ENCODE peak calls at places on chromosomes 11 and 22, in seven cellular contexts. E is mesendoderm; C is uterus; K is effector memory CD4-positive, alpha-beta T cell; U is spleen; V is Caco-2; I is aorta. Y is an unnamed sample.

GRCh38 chr22:22935546-22936157 is 48.0 kb downstream of the IGLL5 start:
- DNase-seq in E (peak; percentile 19), C (no peak), K (no peak), U (peak; percentile 92), V (no peak), I (peak; percentile 41), Y (no peak)

GRCh38 chr11:66418168-66418985 is 2.5 kb upstream of the NPAS4 start:
- DNase-seq in E (peak; percentile 92), C (peak; percentile 85), K (no peak), U (no peak), V (peak; percentile 82), I (peak; percentile 91), Y (peak; percentile 96)

GRCh38 chr11:63761870-63762661 is 6.5 kb downstream of the ZFTA start:
- DNase-seq in E (peak; percentile 95), C (peak; percentile 29), K (no peak), U (no peak), V (no peak), I (peak; percentile 49), Y (no peak)

GRCh38 chr11:36703055-36703404 is 105.0 kb upstream of the RAG2 start:
- DNase-seq in E (peak; percentile 10), C (no peak), K (no peak), U (no peak), V (no peak), I (no peak), Y (no peak)

GRCh38 chr22:30947163-30947820 is 21.3 kb downstream of the MORC2 start:
- DNase-seq in E (peak; percentile 33), C (no peak), K (no peak), U (no peak), V (no peak), I (peak; percentile 73), Y (no peak)

GRCh38 chr11:96055706-96056387 is 131.9 kb upstream of the MTMR2 start:
- DNase-seq in E (peak; percentile 92), C (no peak), K (no peak), U (no peak), V (no peak), I (no peak), Y (peak; percentile 48)

GRCh38 chr11:27914080-27914479 is 193.9 kb downstream of the KIF18A start:
- DNase-seq in E (no peak), C (no peak), K (no peak), U (no peak), V (no peak), I (no peak), Y (no peak)

GRCh38 chr11:1412377-1413095 is 22.8 kb downstream of the BRSK2 start:
- DNase-seq in E (no peak), C (no peak), K (no peak), U (no peak), V (no peak), I (no peak), Y (no peak)

GRCh38 chr22:25747245-25747944 is 5.4 kb downstream of the MYO18B start:
- DNase-seq in E (no peak), C (peak; percentile 37), K (no peak), U (no peak), V (no peak), I (peak; percentile 91), Y (peak; percentile 95)

GRCh38 chr11:130666781-130667251 is 218.4 kb downstream of the ADAMTS15 start:
- DNase-seq in E (peak; percentile 27), C (no peak), K (no peak), U (no peak), V (no peak), I (no peak), Y (no peak)

GRCh38 chr11:105265859-105266258 is 126.3 kb upstream of the CARD18 start:
- DNase-seq in E (no peak), C (no peak), K (no peak), U (no peak), V (no peak), I (no peak), Y (peak; percentile 37)

GRCh38 chr11:108302121-108302785 is 79.4 kb downstream of the ATM start:
- DNase-seq in E (no peak), C (no peak), K (no peak), U (no peak), V (no peak), I (no peak), Y (peak; percentile 77)

GRCh38 chr11:112797653-112798293 is 163.4 kb upstream of the NCAM1 start:
- DNase-seq in E (peak; percentile 84), C (no peak), K (no peak), U (no peak), V (no peak), I (no peak), Y (no peak)

GRCh38 chr11:131447898-131448297 is 77.5 kb downstream of the NTM start:
- DNase-seq in E (no peak), C (no peak), K (no peak), U (no peak), V (no peak), I (no peak), Y (no peak)

GRCh38 chr11:57649826-57650738 is at the start of gene YPEL4:
- DNase-seq in E (peak; percentile 88), C (peak; percentile 69), K (peak; percentile 62), U (peak; percentile 81), V (no peak), I (peak; percentile 72), Y (peak; percentile 89)

GRCh38 chr11:89498845-89499448 is 7.8 kb upstream of the NOX4 start:
- DNase-seq in E (peak; percentile 39), C (no peak), K (no peak), U (no peak), V (no peak), I (no peak), Y (no peak)

GRCh38 chr11:57134284-57134683 is 47.5 kb upstream of the LRRC55 start:
- DNase-seq in E (no peak), C (no peak), K (no peak), U (no peak), V (no peak), I (no peak), Y (no peak)

GRCh38 chr11:22049276-22049675 is 143.6 kb upstream of the ANO5 start:
- DNase-seq in E (no peak), C (no peak), K (no peak), U (no peak), V (no peak), I (no peak), Y (no peak)

GRCh38 chr11:22041039-22041438 is 151.8 kb upstream of the ANO5 start:
- DNase-seq in E (no peak), C (no peak), K (no peak), U (no peak), V (no peak), I (no peak), Y (no peak)

GRCh38 chr11:22042081-22042480 is 150.8 kb upstream of the ANO5 start:
- DNase-seq in E (no peak), C (no peak), K (no peak), U (no peak), V (no peak), I (no peak), Y (no peak)

GRCh38 chr11:22044126-22044525 is 148.8 kb upstream of the ANO5 start:
- DNase-seq in E (no peak), C (no peak), K (no peak), U (no peak), V (no peak), I (no peak), Y (no peak)
- H3K4me1 ChIP-seq in E (no peaks in the 10 kb centered on the region), C (no peaks in the 10 kb centered on the region), K (no peaks in the 10 kb centered on the region), U (no peaks in the 10 kb centered on the region), V (no peaks in the 10 kb centered on the region), I (no peaks in the 10 kb centered on the region), Y (no peaks in the 10 kb centered on the region)

DNA sequence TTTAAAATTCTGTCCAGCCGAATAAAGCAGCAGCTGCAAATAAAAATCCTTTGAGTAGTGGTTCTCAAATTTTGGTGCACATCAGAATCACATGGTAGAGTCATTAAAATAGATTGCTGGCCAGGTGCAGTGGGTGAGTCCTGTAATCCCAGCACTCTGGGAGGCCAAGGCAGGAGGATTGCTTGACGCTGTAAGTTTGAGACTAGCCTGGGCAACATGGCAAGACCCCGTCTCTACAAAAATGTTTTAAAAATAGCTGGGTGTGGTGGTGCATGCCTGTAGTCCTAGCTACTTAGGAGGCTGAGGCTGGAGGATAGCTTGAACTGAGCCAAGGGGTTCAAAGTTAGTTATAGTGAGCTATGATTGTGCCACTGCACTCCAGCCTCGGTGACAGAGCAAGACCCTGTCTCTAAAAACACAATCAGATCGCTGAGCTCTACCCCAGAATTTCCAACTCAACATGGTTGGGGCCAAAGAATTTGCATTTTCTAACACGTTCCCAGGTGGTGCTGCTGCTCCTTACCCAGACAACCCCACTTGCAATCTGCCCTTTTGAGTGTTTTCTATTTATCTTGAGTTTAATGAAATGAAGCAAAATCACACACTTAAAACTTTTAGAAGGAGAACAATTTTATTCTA is 48.8 kb downstream of the BIRC2 start:
- DNase-seq in E (no peak), C (no peak), K (no peak), U (no peak), V (no peak), I (no peak), Y (no peak)
- H3K36me3 ChIP-seq in E (peaks cover 2% of the 10 kb centered on the region), C (no peaks in the 10 kb centered on the region), K (peaks cover 45% of the 10 kb centered on the region), U (peaks cover 98% of the 10 kb centered on the region), V (peaks cover 19% of the 10 kb centered on the region), I (peaks cover 7% of the 10 kb centered on the region), Y (peaks cover 74% of the 10 kb centered on the region)

DNA sequence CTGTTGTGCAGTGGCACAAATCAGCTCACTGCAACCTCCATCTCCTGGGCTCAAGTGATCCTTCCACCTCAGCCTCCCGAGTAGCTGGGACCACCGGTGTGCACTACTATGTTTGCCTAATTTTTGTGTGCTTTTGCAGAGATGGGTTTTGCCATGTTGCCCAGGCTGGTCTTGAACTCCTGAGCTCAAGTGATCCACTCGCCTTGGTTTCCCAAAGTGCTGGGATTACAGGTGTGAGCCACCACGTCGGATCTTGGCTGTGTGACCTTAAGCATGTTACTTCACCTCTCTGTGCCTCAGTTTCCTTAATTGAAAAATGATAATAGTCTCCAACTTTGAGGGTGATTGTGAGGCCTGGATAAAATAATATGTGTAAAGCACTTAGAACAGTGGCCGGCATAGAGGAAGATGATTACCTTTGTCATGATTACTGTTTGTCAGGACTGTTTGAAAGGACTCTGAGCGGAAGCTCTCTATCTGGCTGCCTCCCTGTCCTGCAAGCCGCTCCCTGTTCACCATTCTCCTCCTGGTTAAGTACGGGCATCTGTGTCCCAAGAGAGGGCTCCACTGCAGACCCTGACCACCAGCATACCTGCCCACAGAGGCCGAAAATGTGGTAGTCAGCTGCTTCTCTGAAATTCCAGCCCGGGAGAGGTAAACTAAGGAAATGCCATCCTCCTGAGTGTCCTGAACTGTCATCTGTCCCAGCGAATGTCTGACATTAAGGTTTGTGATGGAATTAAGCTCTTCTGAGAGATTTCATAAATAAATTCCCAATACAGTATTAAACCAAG is 73.6 kb downstream of the MICAL2 start:
- DNase-seq in E (no peak), C (no peak), K (no peak), U (no peak), V (no peak), I (no peak), Y (no peak)
- H3K4me1 ChIP-seq in E (peaks cover 5% of the 10 kb centered on the region), C (peaks cover 23% of the 10 kb centered on the region), K (peaks cover 3% of the 10 kb centered on the region), U (peaks cover 18% of the 10 kb centered on the region), V (peaks cover 62% of the 10 kb centered on the region), I (peaks cover 27% of the 10 kb centered on the region), Y (peaks cover 18% of the 10 kb centered on the region)

GRCh38 chr22:47626428-47627390 is 864.3 kb downstream of the TBC1D22A start:
- DNase-seq in E (peak; percentile 47), C (no peak), K (no peak), U (no peak), V (no peak), I (no peak), Y (no peak)

GRCh38 chr22:47629273-47629711 is 866.8 kb downstream of the TBC1D22A start:
- DNase-seq in E (no peak), C (no peak), K (no peak), U (no peak), V (no peak), I (no peak), Y (no peak)

GRCh38 chr22:47625531-47626427 is 863.3 kb downstream of the TBC1D22A start:
- DNase-seq in E (no peak), C (no peak), K (no peak), U (no peak), V (no peak), I (no peak), Y (no peak)

GRCh38 chr22:47628477-47629272 is 866.2 kb downstream of the TBC1D22A start:
- DNase-seq in E (no peak), C (no peak), K (no peak), U (no peak), V (no peak), I (no peak), Y (no peak)

GRCh38 chr22:47627561-47628253 is 865.3 kb downstream of the TBC1D22A start:
- DNase-seq in E (peak; percentile 26), C (no peak), K (no peak), U (no peak), V (no peak), I (no peak), Y (no peak)
- H3K36me3 ChIP-seq in E (no peaks in the 10 kb centered on the region), C (no peaks in the 10 kb centered on the region), K (no peaks in the 10 kb centered on the region), U (no peaks in the 10 kb centered on the region), V (no peaks in the 10 kb centered on the region), I (no peaks in the 10 kb centered on the region), Y (no peaks in the 10 kb centered on the region)